ENCODE peak calls at places on chromosome 9, in eight cellular contexts. C is colonic mucosa, X is heart right ventricle, N is neuronal stem cell, Y is RWPE2, V is mesendoderm, O is MM.1S, A is lung. K is an unnamed sample. For H3K36me3 and H3K27me3, the result is how much of the 10 kb centered on the place peaks cover.

GRCh38 chr9:710951-711745 is 130.3 kb upstream of the DMRT1 start:
- DNase-seq in C (no peak), X (no peak), N (no peak), Y (no peak), V (no peak), O (no peak), A (no peak), K (no peak)

GRCh38 chr9:97992219-97992618 is 9.1 kb downstream of the ANP32B start:
- DNase-seq in C (no peak), X (no peak), N (no peak), Y (no peak), V (no peak), O (no peak), A (peak), K (no peak)

GRCh38 chr9:98523231-98523901 is 185.4 kb downstream of the GABBR2 start:
- DNase-seq in C (no peak), X (no peak), N (no peak), Y (no peak), V (peak), O (no peak), A (no peak), K (peak)

GRCh38 chr9:127523312-127523851 is 72.1 kb downstream of the LRSAM1 start:
- DNase-seq in C (no peak), X (no peak), N (no peak), Y (peak), V (peak), O (no peak), A (no peak), K (peak)

GRCh38 chr9:101275671-101276250 is 109.0 kb downstream of the BAAT start:
- DNase-seq in C (no peak), X (no peak), N (no peak), Y (no peak), V (no peak), O (no peak), A (no peak), K (no peak)

GRCh38 chr9:129263836-129264235 is 85.8 kb upstream of the IER5L start:
- DNase-seq in C (no peak), X (no peak), N (no peak), Y (peak), V (no peak), O (no peak), A (no peak), K (no peak)

GRCh38 chr9:89448381-89448780 is 49.5 kb downstream of the SEMA4D start:
- DNase-seq in C (no peak), X (no peak), N (no peak), Y (no peak), V (no peak), O (no peak), A (no peak), K (no peak)

GRCh38 chr9:131800885-131801284 is 61.0 kb upstream of the RAPGEF1 start:
- DNase-seq in C (no peak), X (no peak), N (no peak), Y (no peak), V (no peak), O (no peak), A (no peak), K (no peak)

GRCh38 chr9:14314424-14314928 is 535 bp upstream of the NFIB start:
- DNase-seq in C (peak), X (peak), N (no peak), Y (peak), V (peak), O (peak), A (peak), K (peak)

GRCh38 chr9:105142406-105143092 is 101.9 kb upstream of the SLC44A1 start:
- DNase-seq in C (no peak), X (no peak), N (no peak), Y (no peak), V (no peak), O (no peak), A (no peak), K (no peak)

GRCh38 chr9:2623046-2623865 is 1.7 kb downstream of the VLDLR start:
- DNase-seq in C (peak), X (peak), N (peak), Y (no peak), V (peak), O (no peak), A (peak), K (peak)

GRCh38 chr9:76557674-76558073 is 98.7 kb downstream of the GCNT1 start:
- DNase-seq in C (no peak), X (no peak), N (no peak), Y (no peak), V (no peak), O (no peak), A (no peak), K (no peak)

GRCh38 chr9:212265-212664 is 2.4 kb upstream of the DOCK8 start:
- DNase-seq in C (no peak), X (no peak), N (no peak), Y (no peak), V (no peak), O (no peak), A (no peak), K (no peak)

GRCh38 chr9:126788631-126789349 is 16.1 kb upstream of the ZBTB43 start:
- DNase-seq in C (no peak), X (no peak), N (no peak), Y (no peak), V (no peak), O (peak), A (no peak), K (no peak)

GRCh38 chr9:75985515-75985914 is 95.0 kb downstream of the PCSK5 start:
- DNase-seq in C (no peak), X (no peak), N (no peak), Y (no peak), V (no peak), O (no peak), A (no peak), K (no peak)

GRCh38 chr9:134984372-134985240 is 66.9 kb upstream of the FCN1 start:
- DNase-seq in C (no peak), X (no peak), N (no peak), Y (no peak), V (no peak), O (no peak), A (no peak), K (no peak)

GRCh38 chr9:119801311-119801710 is 432.1 kb upstream of the BRINP1 start:
- DNase-seq in C (no peak), X (no peak), N (no peak), Y (no peak), V (no peak), O (no peak), A (no peak), K (no peak)

GRCh38 chr9:127583605-127584053 is 28.4 kb upstream of the STXBP1 start:
- DNase-seq in C (no peak), X (no peak), N (no peak), Y (no peak), V (no peak), O (no peak), A (no peak), K (no peak)

GRCh38 chr9:79432485-79432884 is 139.3 kb upstream of the TLE4 start:
- DNase-seq in C (no peak), X (no peak), N (no peak), Y (no peak), V (peak), O (no peak), A (no peak), K (peak)

GRCh38 chr9:79215819-79216218 is 355.9 kb upstream of the TLE4 start:
- DNase-seq in C (no peak), X (no peak), N (no peak), Y (no peak), V (no peak), O (no peak), A (no peak), K (no peak)

GRCh38 chr9:88954073-88954472 is 37.2 kb upstream of the S1PR3 start:
- DNase-seq in C (no peak), X (no peak), N (no peak), Y (no peak), V (no peak), O (no peak), A (no peak), K (no peak)

GRCh38 chr9:137970686-137971476 is 93.3 kb downstream of the CACNA1B start:
- DNase-seq in C (no peak), X (no peak), N (no peak), Y (peak), V (no peak), O (no peak), A (no peak), K (peak)

GRCh38 chr9:88657893-88658292 is 122.9 kb downstream of the NXNL2 start:
- DNase-seq in C (no peak), X (no peak), N (no peak), Y (no peak), V (no peak), O (no peak), A (no peak), K (no peak)

GRCh38 chr9:2642068-2642467 is 20.5 kb downstream of the VLDLR start:
- DNase-seq in C (no peak), X (no peak), N (no peak), Y (no peak), V (no peak), O (no peak), A (no peak), K (no peak)

GRCh38 chr9:122857810-122858209 is 29.4 kb upstream of the PDCL start:
- DNase-seq in C (no peak), X (no peak), N (no peak), Y (no peak), V (no peak), O (no peak), A (no peak), K (no peak)
- H3K36me3 ChIP-seq in C (under half), X (under half), N (half or more), Y (half or more), V (under half), O (under half), A (under half), K (under half)

GRCh38 chr9:22002038-22002437 is 7.1 kb downstream of the CDKN2B start:
- DNase-seq in C (no peak), X (no peak), N (no peak), Y (no peak), V (no peak), O (no peak), A (no peak), K (no peak)
- H3K27me3 ChIP-seq in C (under half), X (under half), N (half or more), Y (under half), V (under half), O (under half), A (under half), K (half or more)

DNA sequence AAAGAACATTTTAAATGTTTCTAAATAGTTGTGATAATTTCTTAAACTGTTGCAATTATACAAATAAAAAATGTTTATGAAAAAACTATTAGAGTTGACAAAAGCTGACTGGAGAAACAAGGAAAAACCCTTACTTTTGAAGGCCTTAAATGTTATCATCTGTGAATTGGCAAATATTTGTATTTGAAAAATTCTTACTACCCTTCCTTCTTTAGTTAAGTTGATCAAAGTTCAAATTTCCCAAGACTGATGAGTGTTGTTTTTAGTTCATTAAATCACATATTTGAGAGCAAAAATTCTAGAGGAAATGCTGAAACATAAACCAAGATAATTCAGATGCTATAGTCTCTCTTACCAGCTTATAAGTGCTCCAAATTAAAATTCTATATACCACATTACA is 2.6 kb upstream of the SLC35D2 start:
- DNase-seq in C (no peak), X (no peak), N (no peak), Y (no peak), V (no peak), O (no peak), A (no peak), K (no peak)
- H3K36me3 ChIP-seq in C (under half), X (under half), N (half or more), Y (half or more), V (under half), O (under half), A (under half), K (under half)

DNA sequence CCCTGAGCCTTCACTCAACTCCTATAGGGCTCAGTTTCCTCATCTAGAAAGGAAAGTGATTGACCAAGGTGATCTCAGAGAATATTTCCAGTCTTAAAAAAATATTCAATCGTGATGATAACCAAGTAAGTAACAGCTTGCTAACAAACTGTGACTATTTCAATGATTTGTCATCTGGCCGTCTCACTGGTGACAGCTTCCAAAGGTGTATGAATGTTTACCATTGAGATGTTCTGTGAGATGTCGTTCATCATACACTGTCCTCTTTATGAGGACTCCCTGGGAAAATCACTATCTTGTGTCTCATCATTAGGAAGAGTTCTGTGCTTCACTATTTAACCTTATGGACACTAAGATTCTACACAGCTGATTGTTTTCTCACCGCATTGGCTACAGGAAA is 75.7 kb downstream of the GLIS3 start:
- DNase-seq in C (no peak), X (no peak), N (no peak), Y (no peak), V (no peak), O (no peak), A (no peak), K (no peak)
- H3K27me3 ChIP-seq in C (under half), X (under half), N (under half), Y (under half), V (under half), O (under half), A (under half), K (under half)

DNA sequence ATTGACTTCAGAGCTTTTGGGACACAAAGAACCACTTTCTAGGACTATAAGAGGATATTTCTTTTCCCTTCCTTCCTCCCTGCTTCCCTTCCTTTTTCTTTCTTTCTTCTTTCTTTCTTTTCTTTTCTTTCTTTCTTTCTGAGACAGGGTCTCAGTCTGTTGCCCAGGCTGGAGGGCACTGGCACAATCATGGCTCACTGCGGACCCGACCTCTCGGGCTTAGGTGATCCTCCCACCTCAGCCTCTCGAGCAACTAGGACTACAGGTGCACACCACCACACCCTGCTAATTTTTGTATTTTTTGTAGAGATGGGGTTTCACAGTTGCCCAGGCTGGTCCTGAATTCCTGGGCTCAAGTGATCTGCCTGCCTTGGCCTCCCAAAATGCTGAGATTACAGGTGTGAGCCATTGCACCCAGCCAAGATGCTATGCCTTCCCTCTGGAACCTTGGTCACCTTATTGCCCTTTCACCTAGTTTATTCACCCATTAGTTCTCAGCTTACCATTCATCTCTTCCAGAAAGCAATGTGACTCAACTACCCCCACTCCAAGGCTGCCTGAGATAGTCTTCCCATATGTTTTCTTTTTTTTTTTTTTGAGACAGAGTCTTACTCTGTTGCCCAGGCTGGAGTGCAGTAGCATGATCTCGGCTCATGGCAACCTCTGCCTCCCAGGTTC is 10.1 kb downstream of the PLIN2 start:
- DNase-seq in C (no peak), X (no peak), N (no peak), Y (no peak), V (no peak), O (no peak), A (no peak), K (no peak)
- H3K36me3 ChIP-seq in C (under half), X (under half), N (under half), Y (under half), V (under half), O (under half), A (under half), K (under half)

DNA sequence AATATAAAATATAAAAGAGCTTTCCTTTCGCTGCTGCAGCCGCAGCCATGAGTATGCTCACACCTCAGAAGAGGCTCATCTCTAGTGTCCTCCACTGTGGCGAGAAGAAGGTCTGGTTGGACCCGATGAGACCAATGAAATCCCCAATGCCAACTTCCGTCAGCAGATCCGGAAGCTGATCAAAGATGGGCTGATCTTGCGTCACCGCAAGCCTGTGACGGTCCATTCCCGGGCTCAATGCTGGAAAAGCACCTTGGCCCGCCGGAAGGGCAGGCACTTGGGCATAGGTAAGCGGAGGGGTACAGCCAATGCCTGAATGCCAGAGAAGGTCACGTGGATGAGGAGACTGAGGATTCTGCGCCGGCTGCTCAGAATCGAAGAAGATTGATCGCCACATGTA is 12.6 kb upstream of the PRDM12 start:
- DNase-seq in C (no peak), X (no peak), N (no peak), Y (no peak), V (no peak), O (no peak), A (no peak), K (no peak)
- H3K27me3 ChIP-seq in C (under half), X (under half), N (under half), Y (under half), V (under half), O (half or more), A (under half), K (under half)

DNA sequence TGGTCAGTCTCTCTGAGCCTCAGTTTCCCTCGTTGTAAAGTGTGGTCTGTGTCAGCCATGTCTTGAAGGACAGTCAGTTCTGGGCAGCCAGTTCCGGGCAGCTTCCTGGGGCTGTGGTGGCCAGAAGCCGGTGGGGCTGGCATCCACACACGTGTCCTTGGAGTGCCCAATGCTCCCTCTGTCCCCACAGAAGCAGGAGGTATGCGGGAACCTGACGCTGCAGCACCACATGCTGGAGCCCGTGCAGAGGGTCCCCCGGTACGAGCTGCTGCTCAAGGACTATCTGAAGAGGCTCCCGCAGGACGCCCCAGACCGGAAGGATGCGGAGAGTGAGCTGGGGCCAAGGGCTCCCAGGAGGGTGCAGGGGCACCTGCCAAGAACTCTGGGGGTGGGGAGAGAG is 48.4 kb upstream of the SUSD3 start:
- DNase-seq in C (peak), X (no peak), N (no peak), Y (no peak), V (no peak), O (no peak), A (no peak), K (peak)
- H3K36me3 ChIP-seq in C (under half), X (under half), N (under half), Y (under half), V (under half), O (under half), A (under half), K (under half)

GRCh38 chr9:29213374-29214161 is 1640.3 kb upstream of the C9orf72 start:
- DNase-seq in C (no peak), X (no peak), N (peak), Y (no peak), V (peak), O (peak), A (no peak), K (peak)

GRCh38 chr9:29211003-29211584 is 1637.8 kb upstream of the C9orf72 start:
- DNase-seq in C (no peak), X (no peak), N (no peak), Y (no peak), V (no peak), O (no peak), A (no peak), K (no peak)

GRCh38 chr9:29211681-29212589 is 1638.7 kb upstream of the C9orf72 start:
- DNase-seq in C (peak), X (no peak), N (peak), Y (no peak), V (peak), O (peak), A (peak), K (peak)

GRCh38 chr9:29214162-29214520 is 1640.9 kb upstream of the C9orf72 start:
- DNase-seq in C (no peak), X (no peak), N (no peak), Y (no peak), V (peak), O (no peak), A (no peak), K (peak)

DNA sequence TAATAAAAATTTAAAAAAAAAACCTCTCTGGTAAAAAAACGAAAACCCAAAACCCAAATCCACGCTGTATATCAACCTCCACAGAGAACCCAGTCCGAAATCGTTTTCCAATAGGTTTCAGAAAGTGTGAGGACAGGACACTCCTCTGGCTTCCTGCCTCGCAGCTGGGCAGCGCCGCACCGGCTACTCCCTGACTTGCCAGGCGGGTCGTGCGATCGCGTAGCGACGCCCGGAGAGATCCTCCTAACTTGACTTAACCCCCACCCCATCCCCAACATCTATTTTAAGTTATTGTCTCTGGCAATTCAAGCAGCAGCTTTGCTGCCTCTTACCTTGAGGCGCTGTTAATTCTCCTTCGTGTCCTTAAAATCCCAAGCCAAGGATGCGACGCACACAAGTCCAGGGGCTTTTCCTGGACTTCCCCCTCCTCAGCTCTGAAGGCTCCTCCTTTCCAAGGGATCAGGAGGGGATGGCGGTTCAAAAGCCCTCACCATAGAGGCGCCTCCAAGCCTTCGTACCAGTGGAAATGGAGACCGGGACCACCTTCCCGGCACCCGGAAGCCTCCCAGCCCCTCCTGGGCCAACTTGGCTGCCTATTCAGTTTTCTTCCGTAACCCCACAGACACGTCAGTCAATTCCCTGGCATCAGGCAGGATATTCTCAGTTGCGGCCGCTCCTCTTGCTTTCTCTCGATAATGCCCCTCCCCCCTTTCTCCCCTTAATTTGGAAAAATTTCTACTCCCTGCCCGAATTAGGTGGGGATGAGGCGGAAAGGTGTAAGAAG is 1639.5 kb upstream of the C9orf72 start:
- DNase-seq in C (no peak), X (no peak), N (peak), Y (no peak), V (peak), O (peak), A (no peak), K (peak)
- H3K27me3 ChIP-seq in C (under half), X (under half), N (under half), Y (half or more), V (under half), O (under half), A (under half), K (under half)

GRCh38 chr9:70137577-70137976 is 93.9 kb downstream of the MAMDC2 start:
- DNase-seq in C (no peak), X (no peak), N (no peak), Y (no peak), V (no peak), O (no peak), A (no peak), K (no peak)
- H3K36me3 ChIP-seq in C (under half), X (under half), N (under half), Y (under half), V (under half), O (under half), A (under half), K (under half)